ENCODE peak calls at places on chromosomes 16 and 17, in ten cellular contexts. C is body of pancreas, S is suprapubic skin, J is esophagus squamous epithelium, W is heart left ventricle, N is adrenal gland, L is tibial nerve, Y is A549, Q is breast epithelium, M is Peyer's patch. D is an unnamed sample.

GRCh38 chr17:46047398-46047797 is 48.3 kb downstream of the STH start:
- DNase-seq in W (no peak), L (no peak), M (no peak), Y (no peak), S (no peak), J (no peak), N (no peak), Q (no peak), C (no peak), D (no peak)

GRCh38 chr17:56648814-56649213 is 55.3 kb downstream of the NOG start:
- DNase-seq in J (no peak), W (no peak), C (no peak), Q (no peak), Y (no peak), L (no peak), S (no peak), N (no peak), M (no peak), D (no peak)

GRCh38 chr17:69287168-69287567 is 39.8 kb downstream of the ABCA5 start:
- DNase-seq in Y (peak; percentile 24), L (no peak), W (no peak), J (no peak), M (no peak), Q (no peak), N (no peak), S (no peak), C (no peak), D (no peak)

GRCh38 chr17:77503916-77504651 is 363.3 kb downstream of the SEC14L1 start:
- DNase-seq in Y (no peak), L (no peak), W (no peak), Q (no peak), S (peak; percentile 29), J (no peak), C (no peak), M (no peak), N (no peak), D (peak; percentile 78)

GRCh38 chr16:25177831-25178688 is 38.7 kb upstream of the AQP8 start:
- DNase-seq in W (no peak), J (no peak), M (no peak), Y (no peak), L (no peak), Q (no peak), C (peak; percentile 42), S (no peak), N (peak; percentile 59), D (no peak)

GRCh38 chr16:75462804-75463203 is 1.7 kb downstream of the TMEM170A start:
- DNase-seq in N (no peak), Y (no peak), W (no peak), C (no peak), L (no peak), M (no peak), Q (no peak), J (no peak), S (no peak), D (no peak)

GRCh38 chr16:79047337-79047736 is 553.2 kb downstream of the MAF start:
- DNase-seq in C (no peak), N (no peak), Q (no peak), M (no peak), S (no peak), Y (peak; percentile 17), W (no peak), L (no peak), J (no peak), D (no peak)

GRCh38 chr17:30296499-30297038 is 4.8 kb upstream of the BLMH start:
- DNase-seq in J (no peak), S (no peak), M (no peak), Q (no peak), Y (no peak), C (no peak), L (no peak), W (no peak), N (no peak), D (no peak)

GRCh38 chr16:69566437-69567030 is 768 bp downstream of the NFAT5 start:
- DNase-seq in M (peak; percentile 34), Q (peak; percentile 58), J (no peak), C (peak; percentile 47), Y (peak; percentile 79), N (peak; percentile 69), W (peak; percentile 77), S (peak; percentile 80), L (peak; percentile 50), D (peak; percentile 40)

GRCh38 chr17:29195465-29196081 is 15.4 kb upstream of the MYO18A start:
- DNase-seq in C (peak; percentile 8), S (no peak), W (no peak), Q (no peak), Y (no peak), N (no peak), L (no peak), J (no peak), M (peak; percentile 49), D (no peak)

GRCh38 chr16:79089735-79090284 is 510.7 kb downstream of the MAF start:
- DNase-seq in N (no peak), W (peak; percentile 18), L (no peak), Q (no peak), Y (no peak), S (no peak), C (no peak), J (no peak), M (peak; percentile 61), D (no peak)

GRCh38 chr17:48392836-48393235 is 37.2 kb downstream of the SKAP1 start:
- DNase-seq in C (no peak), Q (no peak), J (no peak), L (no peak), S (no peak), M (no peak), N (no peak), W (no peak), Y (no peak), D (no peak)

GRCh38 chr17:2850991-2851390 is 54.8 kb downstream of the RAP1GAP2 start:
- DNase-seq in J (no peak), Q (no peak), W (no peak), C (no peak), L (no peak), M (no peak), S (no peak), N (no peak), Y (no peak), D (no peak)

GRCh38 chr17:64036198-64036922 is 15.9 kb upstream of the ICAM2 start:
- DNase-seq in C (no peak), S (peak; percentile 49), Y (peak; percentile 46), W (no peak), J (no peak), L (no peak), N (no peak), Q (no peak), M (no peak), D (no peak)

GRCh38 chr16:18796377-18796776 is 5.0 kb downstream of the ARL6IP1 start:
- DNase-seq in W (no peak), N (no peak), L (no peak), Q (no peak), J (no peak), Y (no peak), C (no peak), M (no peak), S (no peak), D (no peak)

GRCh38 chr16:69338557-69339288 is 641 bp downstream of the COG8 start:
- DNase-seq in N (peak; percentile 84), M (no peak), L (no peak), Y (no peak), Q (no peak), W (no peak), J (no peak), C (no peak), S (no peak), D (no peak)

GRCh38 chr17:35749560-35750412 is 3.3 kb downstream of the GAS2L2 start:
- DNase-seq in S (no peak), C (no peak), L (no peak), Y (no peak), W (no peak), N (no peak), Q (no peak), J (no peak), M (no peak), D (no peak)

GRCh38 chr16:73095885-73096341 is 48.0 kb upstream of the ZFHX3 start:
- DNase-seq in L (no peak), W (no peak), N (no peak), M (no peak), C (no peak), S (no peak), Q (no peak), Y (peak; percentile 82), J (no peak), D (no peak)

GRCh38 chr17:13338421-13338820 is 263.3 kb downstream of the HS3ST3A1 start:
- DNase-seq in W (no peak), Q (no peak), J (no peak), N (no peak), C (no peak), M (no peak), L (no peak), S (no peak), Y (no peak), D (no peak)
- H3K4me3 ChIP-seq in W (peak overlapping the region; percentile 39), Q (no peak overlapping the region), J (peak overlapping the region; percentile 52), N (no peak overlapping the region), C (no peak overlapping the region), M (no peak overlapping the region), L (no peak overlapping the region), S (no peak overlapping the region), Y (no peak overlapping the region), D (no peak overlapping the region)

DNA sequence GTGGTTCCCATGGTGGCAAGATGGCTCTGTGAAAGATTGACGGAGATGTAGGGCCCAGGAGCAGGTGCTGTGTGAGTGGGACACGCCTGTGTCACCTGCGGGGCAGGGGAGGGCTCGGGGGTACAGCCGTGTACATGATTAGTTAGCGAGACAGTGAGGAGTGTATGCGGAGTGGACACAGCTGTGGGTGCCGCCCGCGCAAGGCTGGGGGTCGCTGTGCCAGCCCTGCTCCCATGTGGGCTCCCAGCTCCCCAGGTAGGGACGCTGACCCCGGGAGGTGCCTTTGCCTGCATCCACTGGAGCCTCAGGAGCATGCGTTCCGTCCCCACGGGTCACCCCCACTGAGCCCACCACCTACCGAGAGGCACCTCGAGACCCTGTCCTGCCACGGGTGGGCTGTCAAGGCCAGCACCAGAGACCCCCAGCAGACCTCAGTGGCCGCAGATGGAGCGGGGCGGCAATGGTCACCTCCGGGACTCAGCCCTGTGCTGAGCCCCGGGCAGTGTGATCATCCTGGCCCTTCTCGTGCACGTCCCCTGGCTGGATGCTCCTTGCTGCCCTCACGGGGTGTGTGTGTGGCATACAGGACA is 7.4 kb downstream of the CAPN15 start:
- DNase-seq in M (no peak), L (no peak), N (no peak), Q (no peak), S (no peak), C (no peak), Y (no peak), J (no peak), W (no peak), D (no peak)
- TF ChIP-seq CTCF in M (peak; percentile 27), L (no peak), N (no peak), Q (no peak), S (no peak), C (no peak), Y (no peak), J (no peak), W (no peak), D (no peak)

GRCh38 chr16:4083347-4083870 is 32.8 kb downstream of the ADCY9 start:
- DNase-seq in Y (no peak), M (no peak), J (no peak), L (no peak), C (no peak), Q (no peak), S (no peak), W (no peak), N (no peak), D (no peak)
- TF ChIP-seq POLR2A in Y (no peak), M (no peak), J (no peak), L (no peak), C (no peak), Q (no peak), S (no peak), W (no peak), N (no peak), D (no peak)

GRCh38 chr16:86574646-86575045 is 3.7 kb upstream of the FOXL1 start:
- DNase-seq in J (no peak), S (no peak), N (no peak), L (no peak), Q (no peak), C (no peak), W (no peak), M (no peak), Y (no peak), D (no peak)
- H3K4me3 ChIP-seq in J (no peak overlapping the region), S (no peak overlapping the region), N (no peak overlapping the region), L (no peak overlapping the region), Q (no peak overlapping the region), C (no peak overlapping the region), W (no peak overlapping the region), M (no peak overlapping the region), Y (no peak overlapping the region), D (no peak overlapping the region)

D was measured in lower leg skin.